ENCODE peak calls at places on chromosomes 5 and 9, in seven cellular contexts. Q is pancreas, O is fibroblast of lung, I is lower lobe of right lung, Z is upper lobe of right lung, P is stomach, M is psoas muscle. K is an unnamed sample. For H3K27me3 and H3K9me3, the result is how much of the 10 kb centered on the place peaks cover.

GRCh38 chr5:10892135-10892910 is 131.3 kb upstream of the DAP start:
- DNase-seq in Q (no peak), O (peak), I (no peak), Z (no peak), P (no peak), M (no peak), K (no peak)

GRCh38 chr5:34717426-34718327 is 61.5 kb downstream of the RAI14 start:
- DNase-seq in Q (no peak), O (peak), I (no peak), Z (no peak), P (no peak), M (no peak), K (peak)

GRCh38 chr5:57499262-57500050 is 16.8 kb upstream of the ACTBL2 start:
- DNase-seq in Q (no peak), O (peak), I (no peak), Z (no peak), P (no peak), M (no peak), K (peak)

GRCh38 chr9:109317311-109317978 is 3.4 kb downstream of the EPB41L4B start:
- DNase-seq in Q (no peak), O (no peak), I (no peak), Z (no peak), P (no peak), M (no peak), K (no peak)

GRCh38 chr9:131117111-131117761 is 8.2 kb upstream of the NUP214 start:
- DNase-seq in Q (no peak), O (no peak), I (no peak), Z (peak), P (no peak), M (no peak), K (peak)

GRCh38 chr9:79577969-79578723 is 6.4 kb downstream of the TLE4 start:
- DNase-seq in Q (no peak), O (no peak), I (no peak), Z (no peak), P (no peak), M (no peak), K (peak)

GRCh38 chr5:139389701-139390638 is at the start of gene MZB1:
- DNase-seq in Q (no peak), O (no peak), I (no peak), Z (no peak), P (no peak), M (peak), K (no peak)

GRCh38 chr9:133439337-133439736 is 17.2 kb downstream of the ADAMTS13 start:
- DNase-seq in Q (no peak), O (no peak), I (no peak), Z (no peak), P (no peak), M (no peak), K (no peak)

GRCh38 chr5:69498384-69498783 is 5.8 kb downstream of the OCLN start:
- DNase-seq in Q (no peak), O (peak), I (no peak), Z (no peak), P (no peak), M (no peak), K (no peak)

GRCh38 chr5:69502375-69503143 is 10.0 kb downstream of the OCLN start:
- DNase-seq in Q (no peak), O (peak), I (no peak), Z (no peak), P (no peak), M (no peak), K (no peak)

GRCh38 chr5:69504036-69504435 is 11.4 kb downstream of the OCLN start:
- DNase-seq in Q (no peak), O (peak), I (no peak), Z (no peak), P (no peak), M (no peak), K (peak)

GRCh38 chr5:69505306-69505705 is 12.7 kb downstream of the OCLN start:
- DNase-seq in Q (no peak), O (no peak), I (no peak), Z (no peak), P (no peak), M (no peak), K (no peak)

GRCh38 chr5:69503144-69503488 is 10.5 kb downstream of the OCLN start:
- DNase-seq in Q (no peak), O (no peak), I (no peak), Z (no peak), P (no peak), M (no peak), K (no peak)
- H3K4me3 ChIP-seq in Q (no peak), O (no peak), I (no peak), Z (no peak), P (no peak), M (no peak), K (no peak)

DNA sequence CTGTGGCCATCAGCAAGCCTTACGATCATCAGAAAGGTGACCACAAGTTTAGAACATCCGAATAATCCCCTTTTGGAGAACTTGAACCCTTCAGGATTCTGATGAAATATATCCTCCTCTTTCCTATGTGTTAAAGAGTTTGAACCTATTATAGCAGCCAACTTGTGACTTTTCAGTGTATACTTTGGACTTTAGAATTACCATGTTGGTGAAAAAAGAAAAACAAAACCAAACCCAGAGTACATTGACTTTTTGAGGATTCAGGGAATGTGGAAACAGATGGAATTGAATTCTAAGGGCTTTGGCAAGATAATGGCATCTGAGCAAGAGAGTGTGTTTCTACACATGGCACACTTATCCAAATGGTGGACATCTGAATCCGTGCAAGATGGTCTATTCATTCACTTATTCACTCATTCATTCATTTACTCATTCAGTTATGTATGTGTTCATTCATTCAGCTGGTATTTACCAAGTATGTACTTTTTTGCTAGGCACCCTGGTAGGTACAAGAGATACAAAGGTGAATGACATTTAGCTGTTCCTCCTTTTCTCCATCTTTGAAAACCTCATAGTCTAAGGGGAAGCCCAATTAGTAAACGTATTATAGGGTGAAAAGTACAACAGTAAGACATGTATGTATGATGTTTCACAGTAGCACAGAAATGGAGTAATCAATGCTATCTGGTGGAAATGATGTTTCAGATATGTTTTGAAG is 91.8 kb downstream of the PRDM6 start:
- DNase-seq in Q (no peak), O (no peak), I (no peak), Z (no peak), P (no peak), M (no peak), K (no peak)
- H3K27me3 ChIP-seq in Q (under half), O (under half), I (under half), Z (under half), P (under half), M (under half), K (under half)

GRCh38 chr9:98404157-98404695 is 148.8 kb upstream of the TBC1D2 start:
- DNase-seq in Q (no peak), O (no peak), I (no peak), Z (peak), P (no peak), M (no peak), K (no peak)
- H3K9me3 ChIP-seq in Q (under half), O (under half), I (under half), Z (under half), P (under half), M (under half), K (under half)

GRCh38 chr9:93659044-93659836 is 82.9 kb downstream of the PHF2 start:
- DNase-seq in Q (peak), O (no peak), I (peak), Z (peak), P (no peak), M (peak), K (no peak)
- H3K4me3 ChIP-seq in Q (no peak), O (no peak), I (no peak), Z (no peak), P (no peak), M (no peak), K (no peak)